ENCODE peak calls at places on chromosome 10, in six cellular contexts. Y is SK-N-SH, A is HepG2, S is HCT116, H is K562, N is H1. V is an unnamed sample.

GRCh38 chr10:92850186-92850585 is 1.9 kb downstream of the EXOC6 start:
- DNase-seq in S (no peak), Y (no peak), A (no peak), H (no peak), N (no peak), V (no peak)

GRCh38 chr10:129483427-129484010 is 16.5 kb downstream of the MGMT start:
- DNase-seq in S (no peak), H (no peak), N (no peak), A (no peak), Y (no peak), V (no peak)

GRCh38 chr10:110865184-110865803 is 6.4 kb upstream of the PDCD4 start:
- DNase-seq in Y (no peak), H (no peak), S (no peak), A (no peak), N (no peak), V (no peak)

GRCh38 chr10:19250542-19250941 is 201.9 kb downstream of the MALRD1 start:
- DNase-seq in H (no peak), N (no peak), S (no peak), Y (no peak), A (no peak), V (no peak)

GRCh38 chr10:110334061-110334656 is 29.4 kb upstream of the SMNDC1 start:
- DNase-seq in S (no peak), A (no peak), N (no peak), Y (no peak), H (no peak), V (no peak)

GRCh38 chr10:6232225-6232807 is 29.6 kb downstream of the PFKFB3 start:
- DNase-seq in A (no peak), S (no peak), N (no peak), H (no peak), Y (peak), V (no peak)

GRCh38 chr10:42929993-42930392 is 146.9 kb upstream of the RET start:
- DNase-seq in A (no peak), S (no peak), H (no peak), N (no peak), Y (no peak), V (no peak)

GRCh38 chr10:63723320-63723719 is 202.1 kb downstream of the REEP3 start:
- DNase-seq in S (no peak), H (no peak), A (no peak), Y (no peak), N (no peak), V (no peak)

GRCh38 chr10:55746002-55746401 is 615.1 kb downstream of the ZWINT start:
- DNase-seq in A (no peak), H (no peak), S (no peak), Y (no peak), N (no peak), V (no peak)
- TF ChIP-seq JUND in A (no peak), H (no peak), S (no peak), Y (no peak), N (no peak), V (no peak)

GRCh38 chr10:45418859-45419672 is 45.0 kb downstream of the ALOX5 start:
- DNase-seq in A (peak), H (no peak), N (peak), Y (peak), S (no peak), V (no peak)
- TF ChIP-seq JUND in A (no peak), H (no peak), N (peak), Y (no peak), S (no peak), V (no peak)

GRCh38 chr10:12728569-12728968 is 272.9 kb downstream of the CCDC3 start:
- DNase-seq in A (no peak), H (no peak), Y (no peak), N (no peak), S (no peak), V (no peak)
- TF ChIP-seq JUND in A (no peak), H (no peak), Y (no peak), N (no peak), S (no peak), V (no peak)

DNA sequence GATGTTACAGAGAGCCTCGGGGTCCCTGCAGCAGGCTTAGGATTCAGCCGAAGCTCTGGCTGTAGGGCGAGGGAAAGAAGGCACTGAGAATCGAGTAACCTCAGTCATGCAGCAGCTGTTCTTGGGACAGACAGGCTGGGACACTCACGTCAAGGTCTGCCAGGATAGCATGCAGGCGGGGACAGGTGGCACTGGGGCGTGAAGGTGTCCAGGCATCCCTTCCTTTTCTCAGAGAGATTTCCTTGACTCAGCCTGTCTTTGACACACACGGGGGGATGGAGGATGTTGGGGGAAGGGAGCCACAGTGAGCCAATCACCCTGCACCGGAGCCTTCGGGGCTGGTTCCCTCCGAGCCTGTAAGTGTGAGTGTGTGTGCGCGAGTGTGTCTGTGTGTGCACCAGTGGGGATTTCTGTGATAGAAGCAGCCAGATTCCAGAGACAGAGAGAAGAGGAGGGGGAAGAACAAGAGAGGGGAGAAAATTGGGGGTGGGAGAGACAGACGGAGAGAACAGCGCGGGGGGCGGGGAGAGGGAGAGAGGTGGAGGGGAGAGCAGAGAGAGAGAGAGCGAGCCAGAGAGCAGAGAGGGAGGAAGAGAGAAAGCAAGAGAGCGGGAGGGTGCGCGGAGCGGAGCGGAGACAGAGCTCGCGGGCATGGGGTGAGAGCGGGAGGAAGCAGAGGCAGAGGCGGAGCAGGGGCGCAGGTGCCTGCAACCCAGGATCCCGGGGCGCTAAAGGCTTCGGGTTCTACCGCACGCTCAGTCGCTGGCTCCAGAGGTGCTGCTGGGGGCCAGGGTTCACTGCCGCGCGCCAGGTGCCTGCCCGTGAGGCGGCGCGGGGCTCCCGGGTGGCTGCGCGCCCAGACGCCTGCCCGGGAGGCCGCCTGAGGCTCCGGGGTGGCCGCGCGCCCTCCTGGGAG is 526 bp upstream of the GPR26 start:
- DNase-seq in Y (peak), S (no peak), H (no peak), N (no peak), A (no peak), V (no peak)
- TF ChIP-seq JUND in Y (no peak), S (no peak), H (no peak), N (no peak), A (no peak), V (no peak)

GRCh38 chr10:14438057-14438456 is 107.3 kb upstream of the FRMD4A start:
- DNase-seq in H (peak), S (no peak), Y (no peak), A (no peak), N (no peak), V (no peak)
- TF ChIP-seq JUND in H (no peak), S (no peak), Y (no peak), A (no peak), N (no peak), V (no peak)

DNA sequence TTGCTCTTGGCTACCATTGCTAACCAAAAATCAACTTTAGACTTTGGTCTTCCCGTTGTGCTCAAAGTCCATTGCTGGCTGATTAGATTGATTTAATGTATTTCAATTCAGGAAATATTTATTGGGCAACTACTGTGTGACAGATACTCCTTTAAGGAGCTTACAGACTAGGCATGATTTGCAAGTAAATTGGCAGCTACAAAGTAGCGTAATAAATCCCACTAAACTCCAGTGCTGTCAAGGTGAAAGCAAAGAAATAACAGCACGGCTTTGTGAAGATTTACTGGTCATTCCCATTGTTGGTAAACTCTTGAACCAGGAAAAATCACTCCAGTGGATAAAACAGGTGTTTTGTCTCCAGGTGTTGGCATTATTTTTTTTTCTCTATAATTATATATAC is 95.7 kb upstream of the ARMC3 start:
- DNase-seq in N (no peak), A (no peak), Y (no peak), S (no peak), H (no peak), V (no peak)
- TF ChIP-seq JUND in N (no peak), A (no peak), Y (no peak), S (no peak), H (no peak), V (no peak)

GRCh38 chr10:69439813-69440506 is 11.3 kb upstream of the TSPAN15 start:
- DNase-seq in S (no peak), H (peak), N (no peak), A (peak), Y (no peak), V (no peak)

GRCh38 chr10:69437321-69438259 is 13.7 kb upstream of the TSPAN15 start:
- DNase-seq in H (no peak), S (no peak), Y (no peak), A (no peak), N (no peak), V (no peak)

GRCh38 chr10:69435966-69436520 is 15.2 kb upstream of the TSPAN15 start:
- DNase-seq in Y (no peak), A (no peak), H (no peak), N (no peak), S (no peak), V (no peak)

GRCh38 chr10:69438531-69439349 is 12.5 kb upstream of the TSPAN15 start:
- DNase-seq in S (peak), N (no peak), H (no peak), Y (peak), A (no peak), V (peak)

DNA sequence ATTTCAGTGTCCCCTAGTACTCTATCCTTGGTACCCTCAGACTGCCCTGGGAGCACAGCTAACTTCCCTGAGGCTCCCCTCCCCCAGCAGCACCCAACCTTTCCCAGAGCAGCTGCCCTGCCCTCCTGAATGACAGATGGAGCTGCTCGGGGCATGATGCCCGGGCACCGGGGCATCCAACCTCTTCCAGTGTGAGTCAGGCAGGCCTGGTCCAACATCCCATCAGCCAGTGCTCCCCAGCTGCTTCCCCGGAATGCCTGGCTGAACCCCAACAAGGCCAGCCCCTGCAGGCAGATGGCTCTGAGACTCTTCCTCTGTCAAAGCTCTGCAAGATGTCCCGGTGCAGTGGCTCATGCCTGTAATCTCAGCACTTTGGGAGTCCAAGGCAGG is 11.9 kb upstream of the TSPAN15 start:
- DNase-seq in H (no peak), A (no peak), Y (no peak), N (no peak), S (no peak), V (peak)
- TF ChIP-seq JUND in H (no peak), A (no peak), Y (peak), N (no peak), S (no peak), V (no peak)

V was measured in T47D.